ENCODE peak calls at places on chromosome 9, in four cellular contexts. One of them, this sample, is unnamed.
A peak's percentile ranks its signal among the peaks of the same experiment; 100 is the strongest.

GRCh38 chr9:96487949-96488348 is 38.0 kb downstream of the HABP4 start:
- DNase-seq in K562: no peak
- DNase-seq in HepG2: no peak
- DNase-seq in H1: no peak
- DNase-seq in this sample: no peak

GRCh38 chr9:108150736-108151135 is 661.2 kb upstream of the KLF4 start:
- DNase-seq in K562: no peak
- DNase-seq in HepG2: no peak
- DNase-seq in H1: no peak
- DNase-seq in this sample: no peak

GRCh38 chr9:16652511-16653101 is 217.9 kb downstream of the BNC2 start:
- DNase-seq in K562: no peak
- DNase-seq in HepG2: no peak
- DNase-seq in H1: no peak
- DNase-seq in this sample: no peak

GRCh38 chr9:15867334-15867733 is 314.5 kb downstream of the CCDC171 start:
- DNase-seq in K562: no peak
- DNase-seq in HepG2: no peak
- DNase-seq in H1: no peak
- DNase-seq in this sample: no peak

GRCh38 chr9:16337322-16338029 is 533.0 kb downstream of the BNC2 start:
- DNase-seq in K562: no peak
- DNase-seq in HepG2: no peak
- DNase-seq in H1: no peak
- DNase-seq in this sample: no peak

GRCh38 chr9:133146746-133147411 is 16.8 kb downstream of the GBGT1 start:
- DNase-seq in K562: no peak
- DNase-seq in HepG2: no peak
- DNase-seq in H1: no peak
- DNase-seq in this sample: no peak

GRCh38 chr9:121863931-121864330 is 212.5 kb downstream of the DAB2IP start:
- DNase-seq in K562: no peak
- DNase-seq in HepG2: no peak
- DNase-seq in H1: no peak
- DNase-seq in this sample: no peak

GRCh38 chr9:83508072-83508471 is 30.1 kb downstream of the FRMD3 start:
- DNase-seq in K562: no peak
- DNase-seq in HepG2: no peak
- DNase-seq in H1: no peak
- DNase-seq in this sample: no peak

GRCh38 chr9:92808726-92809451 is 44.3 kb upstream of the BICD2 start:
- DNase-seq in K562: peak; percentile 52
- DNase-seq in HepG2: peak; percentile 17
- DNase-seq in H1: peak; percentile 88
- DNase-seq in this sample: peak; percentile 44

GRCh38 chr9:91837982-91838731 is 111.9 kb downstream of the ROR2 start:
- DNase-seq in K562: peak; percentile 44
- DNase-seq in HepG2: no peak
- DNase-seq in H1: no peak
- DNase-seq in this sample: no peak

GRCh38 chr9:71985070-71985956 is 73.9 kb downstream of the C9orf85 start:
- DNase-seq in K562: no peak
- DNase-seq in HepG2: peak; percentile 25
- DNase-seq in H1: peak; percentile 51
- DNase-seq in this sample: no peak

GRCh38 chr9:95508242-95508967 is 8.4 kb downstream of the PTCH1 start:
- DNase-seq in K562: no peak
- DNase-seq in HepG2: no peak
- DNase-seq in H1: peak; percentile 55
- DNase-seq in this sample: no peak

GRCh38 chr9:112771359-112772214 is 21.0 kb downstream of the SNX30 start:
- DNase-seq in K562: no peak
- DNase-seq in HepG2: no peak
- DNase-seq in H1: no peak
- DNase-seq in this sample: no peak

GRCh38 chr9:16619341-16619740 is 251.1 kb downstream of the BNC2 start:
- DNase-seq in K562: no peak
- DNase-seq in HepG2: no peak
- DNase-seq in H1: no peak
- DNase-seq in this sample: no peak

GRCh38 chr9:72280913-72281500 is 84.0 kb downstream of the ZFAND5 start:
- DNase-seq in K562: peak; percentile 57
- DNase-seq in HepG2: peak; percentile 38
- DNase-seq in H1: peak; percentile 76
- DNase-seq in this sample: peak; percentile 42

GRCh38 chr9:76215066-76215465 is 179.2 kb downstream of the RFK start:
- DNase-seq in K562: no peak
- DNase-seq in HepG2: no peak
- DNase-seq in H1: no peak
- DNase-seq in this sample: no peak

DNA sequence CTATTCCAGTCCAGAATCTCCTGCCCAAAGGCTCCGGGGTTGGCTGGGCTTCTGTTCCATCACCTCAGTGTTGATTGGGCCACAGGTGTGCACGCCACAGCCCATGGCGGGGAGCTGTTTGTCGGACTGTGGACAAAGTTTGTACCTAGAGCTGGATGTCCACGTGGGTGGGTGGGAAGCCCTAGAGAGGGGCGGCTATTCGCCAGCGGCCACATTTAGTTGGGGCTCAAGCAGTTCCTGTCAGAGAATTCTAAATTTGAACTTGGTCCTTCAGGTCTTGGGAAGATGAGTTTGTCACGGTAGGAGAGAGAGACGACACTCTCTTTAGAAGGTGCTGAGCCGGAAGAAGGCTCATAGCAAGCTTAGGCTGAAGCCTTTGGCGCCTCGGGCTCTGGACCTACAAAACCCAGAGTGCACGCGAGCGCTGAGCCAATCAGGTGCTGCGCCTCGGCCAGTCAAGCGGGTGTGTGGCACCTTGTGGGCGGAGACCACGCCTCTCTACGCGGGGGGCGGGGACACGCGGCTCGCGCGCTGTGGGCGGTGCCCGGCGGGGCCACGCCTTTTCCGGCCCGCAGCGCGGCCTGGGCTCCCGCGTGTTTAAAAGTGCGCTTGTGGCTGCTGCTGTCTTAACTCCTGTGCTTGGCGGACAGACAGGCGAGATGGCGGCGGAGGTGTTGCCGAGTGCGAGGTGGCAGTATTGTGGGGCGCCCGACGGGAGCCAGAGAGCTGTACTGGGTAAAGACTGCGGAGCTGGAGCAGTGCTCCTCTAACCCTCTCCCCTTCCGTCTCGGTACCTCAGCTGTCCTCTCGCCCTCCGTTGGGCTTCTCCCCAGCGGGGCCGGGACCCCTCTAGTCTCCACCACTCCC is at the start of gene POLR1E:
- DNase-seq in K562: peak; percentile 100
- DNase-seq in HepG2: peak; percentile 92
- DNase-seq in H1: peak; percentile 98
- DNase-seq in this sample: peak; percentile 98
- TF ChIP-seq POLR2A in K562: peak; percentile 97
- TF ChIP-seq POLR2A in HepG2: peak; percentile 88
- TF ChIP-seq POLR2A in H1: peak; percentile 59
- TF ChIP-seq POLR2A in this sample: peak; percentile 96

DNA sequence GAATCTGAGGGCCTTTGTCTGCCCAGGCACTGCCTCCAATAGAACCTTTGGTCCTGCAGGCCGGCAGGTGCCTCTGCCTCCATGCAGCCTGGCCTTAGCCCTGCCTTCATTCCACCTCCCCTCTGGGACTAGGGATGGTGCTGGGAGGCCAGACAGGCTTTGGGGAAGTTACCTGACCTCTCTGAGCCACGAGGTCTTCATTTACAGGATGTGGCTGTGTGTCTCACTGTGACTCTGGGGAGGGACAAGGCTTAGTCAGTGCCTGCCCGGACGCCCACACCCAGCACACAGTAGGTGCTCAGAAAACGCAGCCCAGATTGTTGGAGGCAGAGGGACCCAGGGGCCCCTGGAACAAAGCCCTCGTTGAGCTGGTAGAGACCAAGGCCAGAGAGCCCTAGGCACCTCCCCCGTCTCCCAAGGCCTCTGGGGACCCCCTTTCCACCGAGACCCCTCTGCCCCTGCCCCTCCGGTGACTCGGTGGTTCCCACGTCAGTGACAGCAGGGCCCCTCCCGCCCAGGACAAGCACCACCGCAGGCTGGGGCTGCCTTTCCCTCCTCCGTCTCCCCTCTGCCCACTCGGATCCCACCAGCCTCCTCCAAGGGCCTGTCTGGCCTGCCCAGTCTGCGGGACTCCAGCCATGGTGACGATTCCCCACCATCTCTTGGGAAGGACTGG is 46.9 kb upstream of the EGFL7 start:
- DNase-seq in K562: no peak
- DNase-seq in HepG2: no peak
- DNase-seq in H1: no peak
- DNase-seq in this sample: no peak
- TF ChIP-seq TAF1 in K562: no peak
- TF ChIP-seq TAF1 in HepG2: no peak
- TF ChIP-seq TAF1 in H1: no peak
- TF ChIP-seq TAF1 in this sample: no peak

GRCh38 chr9:136838314-136839228 is 3.7 kb upstream of the AJM1 start:
- DNase-seq in K562: no peak
- DNase-seq in HepG2: no peak
- DNase-seq in H1: no peak
- DNase-seq in this sample: no peak
- TF ChIP-seq POLR2AphosphoS5 in K562: no peak
- TF ChIP-seq POLR2AphosphoS5 in HepG2: no peak
- TF ChIP-seq POLR2AphosphoS5 in H1: no peak
- TF ChIP-seq POLR2AphosphoS5 in this sample: no peak

GRCh38 chr9:70043285-70043684 is 363 bp upstream of the MAMDC2 start:
- DNase-seq in K562: no peak
- DNase-seq in HepG2: no peak
- DNase-seq in H1: no peak
- DNase-seq in this sample: no peak

GRCh38 chr9:70044450-70045307 is 1.0 kb downstream of the MAMDC2 start:
- DNase-seq in K562: peak; percentile 5
- DNase-seq in HepG2: no peak
- DNase-seq in H1: peak; percentile 66
- DNase-seq in this sample: no peak

GRCh38 chr9:70045452-70045851 is 1.8 kb downstream of the MAMDC2 start:
- DNase-seq in K562: no peak
- DNase-seq in HepG2: no peak
- DNase-seq in H1: no peak
- DNase-seq in this sample: no peak

GRCh38 chr9:70042461-70043215 is 1.0 kb upstream of the MAMDC2 start:
- DNase-seq in K562: no peak
- DNase-seq in HepG2: no peak
- DNase-seq in H1: peak; percentile 45
- DNase-seq in this sample: no peak

DNA sequence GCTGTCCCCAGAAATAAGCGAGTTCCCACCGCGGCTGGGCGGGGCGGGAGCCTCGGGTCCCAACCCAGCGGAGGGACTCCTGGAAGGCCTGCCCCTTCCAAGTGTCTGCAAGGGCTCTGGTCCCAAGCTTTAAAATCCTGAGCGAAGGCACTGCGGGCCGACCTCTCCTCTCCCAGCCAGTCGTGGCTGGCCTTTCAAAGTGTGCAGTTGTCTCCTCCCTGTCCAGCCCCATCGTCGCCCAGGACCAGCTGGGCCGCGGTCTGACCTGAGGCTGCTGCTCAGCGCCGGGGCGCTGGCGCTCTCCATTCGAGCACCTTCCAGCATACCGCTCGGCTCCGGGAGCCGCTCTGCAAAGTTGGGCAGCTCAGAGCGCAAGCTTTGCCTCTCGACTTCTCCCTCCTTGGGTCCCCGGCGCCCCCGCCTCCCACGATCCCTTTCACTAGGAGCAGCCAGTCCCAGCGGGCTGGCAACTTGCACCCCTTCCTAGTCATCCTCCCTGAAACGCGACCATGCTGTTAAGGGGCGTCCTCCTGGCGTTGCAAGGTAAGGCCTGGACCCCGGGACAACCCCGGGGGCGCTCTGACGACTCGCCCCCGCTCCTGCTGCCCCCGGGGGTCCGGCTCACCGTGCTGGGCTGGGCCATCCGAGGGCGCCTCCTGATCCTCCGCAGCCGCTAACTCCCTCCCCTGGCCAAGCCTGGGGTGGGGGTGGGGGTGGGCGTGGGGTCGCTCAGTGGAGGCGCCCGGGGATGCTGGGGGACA is at the start of gene MAMDC2:
- DNase-seq in K562: no peak
- DNase-seq in HepG2: no peak
- DNase-seq in H1: peak; percentile 84
- DNase-seq in this sample: no peak
- TF ChIP-seq POLR2A in K562: no peak
- TF ChIP-seq POLR2A in HepG2: no peak
- TF ChIP-seq POLR2A in H1: peak; percentile 49
- TF ChIP-seq POLR2A in this sample: no peak

DNA sequence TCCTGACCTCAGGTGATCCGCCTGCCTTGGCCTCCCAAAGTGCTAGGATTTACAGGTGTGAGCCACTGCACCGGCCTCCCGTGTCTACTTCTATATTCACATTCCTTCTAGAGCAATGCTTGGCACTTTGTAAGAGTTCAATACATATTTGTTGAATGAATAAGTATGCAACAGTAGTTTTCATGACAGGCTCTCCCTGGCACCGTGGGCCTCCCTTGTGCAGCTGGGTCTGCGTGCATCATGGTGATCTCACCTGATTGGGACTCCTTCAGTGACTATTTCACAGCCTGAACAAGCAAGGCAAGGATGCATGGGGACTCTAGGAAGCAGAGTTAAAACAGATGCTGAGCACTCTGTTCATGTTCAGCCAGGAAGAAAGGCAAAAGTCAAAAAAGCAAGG is 6.8 kb upstream of the ZBTB34 start:
- DNase-seq in K562: no peak
- DNase-seq in HepG2: no peak
- DNase-seq in H1: peak; percentile 23
- DNase-seq in this sample: no peak
- TF ChIP-seq TAF1 in K562: no peak
- TF ChIP-seq TAF1 in HepG2: no peak
- TF ChIP-seq TAF1 in H1: no peak
- TF ChIP-seq TAF1 in this sample: no peak

GRCh38 chr9:129981180-129981907 is 61.6 kb downstream of the FNBP1 start:
- DNase-seq in K562: no peak
- DNase-seq in HepG2: peak; percentile 38
- DNase-seq in H1: no peak
- DNase-seq in this sample: no peak
- TF ChIP-seq POLR2AphosphoS5 in K562: no peak
- TF ChIP-seq POLR2AphosphoS5 in HepG2: no peak
- TF ChIP-seq POLR2AphosphoS5 in H1: no peak
- TF ChIP-seq POLR2AphosphoS5 in this sample: no peak

GRCh38 chr9:127828262-127829031 is 25.8 kb downstream of the FPGS start:
- DNase-seq in K562: peak; percentile 96
- DNase-seq in HepG2: peak; percentile 83
- DNase-seq in H1: peak; percentile 97
- DNase-seq in this sample: no peak
- TF ChIP-seq POLR2A in K562: peak; percentile 89
- TF ChIP-seq POLR2A in HepG2: peak; percentile 54
- TF ChIP-seq POLR2A in H1: no peak
- TF ChIP-seq POLR2A in this sample: no peak

DNA sequence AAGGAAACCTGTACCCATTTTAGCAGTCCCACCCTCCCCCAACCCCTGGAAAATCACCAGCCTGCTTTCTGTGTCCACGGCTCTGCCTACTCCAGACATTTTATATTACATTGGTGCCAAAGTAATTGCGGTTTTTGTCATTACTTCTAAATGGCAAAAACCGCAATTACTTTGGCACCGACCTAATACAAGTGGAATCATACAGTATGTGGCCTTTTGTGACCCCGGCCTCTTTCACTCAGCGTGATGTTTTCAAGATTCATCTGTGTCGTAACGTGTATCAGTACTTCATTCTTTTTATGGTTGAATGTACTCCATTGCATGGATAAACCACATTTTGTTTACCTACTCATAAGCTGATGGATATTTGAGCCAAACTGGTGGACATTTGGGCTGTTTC is 9.7 kb upstream of the ORM1 start:
- DNase-seq in K562: no peak
- DNase-seq in HepG2: no peak
- DNase-seq in H1: peak; percentile 10
- DNase-seq in this sample: no peak
- TF ChIP-seq TAF1 in K562: no peak
- TF ChIP-seq TAF1 in HepG2: no peak
- TF ChIP-seq TAF1 in H1: no peak
- TF ChIP-seq TAF1 in this sample: no peak

This sample was measured in GM12892.